ENCODE peak calls at places on chromosomes 11 and 22, in eight cellular contexts. I is neural progenitor cell; A is hippocampal formation; Z is iPS DF 19.7; D is hepatic stellate cell; B is NCI-H1105 treated with DMSO at 0.1 percent for 48 hours; G is stimulated activated CD4-positive, alpha-beta T cell treated with anti-CD3 and anti-CD28 coated beads, Interleukin-1b, Interleukin-23, amount 100 ng/mL, for 48 hours; V is NB4. J is an unnamed sample.

GRCh38 chr11:1921576-1922141 is 2.2 kb downstream of the TNNT3 start:
- DNase-seq in Z (no peak), A (no peak), D (no peak), B (no peak), G (no peak), I (peak), V (no peak), J (no peak)

GRCh38 chr11:70159612-70160570 is 43.2 kb upstream of the FADD start:
- DNase-seq in G (no peak), Z (no peak), A (no peak), I (no peak), B (no peak), D (no peak), V (no peak), J (no peak)

GRCh38 chr11:4459470-4459869 is 10.4 kb downstream of the OR52K2 start:
- DNase-seq in Z (no peak), G (no peak), I (no peak), D (no peak), B (no peak), V (peak), A (no peak), J (no peak)

GRCh38 chr22:19361501-19362103 is 69.9 kb downstream of the HIRA start:
- DNase-seq in B (no peak), V (peak), G (no peak), A (no peak), Z (no peak), I (no peak), D (no peak), J (no peak)

GRCh38 chr22:43622886-43623285 is 189.2 kb downstream of the EFCAB6 start:
- DNase-seq in A (no peak), Z (no peak), G (no peak), V (no peak), B (no peak), I (no peak), D (no peak), J (no peak)

GRCh38 chr22:29055192-29055830 is 6.3 kb downstream of the C22orf31 start:
- DNase-seq in D (no peak), A (no peak), Z (no peak), V (no peak), I (peak), B (no peak), G (no peak), J (no peak)

GRCh38 chr11:77174559-77174958 is 46.5 kb downstream of the MYO7A start:
- DNase-seq in A (no peak), I (no peak), Z (no peak), V (no peak), D (no peak), G (no peak), B (peak), J (no peak)

GRCh38 chr11:130070829-130071205 is 1.1 kb downstream of the APLP2 start:
- DNase-seq in I (peak), G (no peak), B (peak), V (peak), A (peak), D (peak), Z (no peak), J (no peak)

GRCh38 chr11:11409224-11409623 is 56.2 kb upstream of the CSNK2A3 start:
- DNase-seq in D (no peak), Z (no peak), V (no peak), I (no peak), A (no peak), G (no peak), B (no peak), J (no peak)

GRCh38 chr11:95695181-95695580 is 94.4 kb downstream of the FAM76B start:
- DNase-seq in A (no peak), V (no peak), B (no peak), G (no peak), D (no peak), Z (no peak), I (no peak), J (no peak)

GRCh38 chr22:27724706-27725105 is 76.8 kb downstream of the MN1 start:
- DNase-seq in V (no peak), D (no peak), B (no peak), A (no peak), I (no peak), Z (no peak), G (no peak), J (no peak)

GRCh38 chr11:134973801-134974200 is 561.8 kb upstream of the B3GAT1 start:
- DNase-seq in A (no peak), G (no peak), Z (no peak), D (no peak), B (no peak), V (no peak), I (no peak), J (no peak)

GRCh38 chr11:123251656-123252344 is 56.8 kb upstream of the CLMP start:
- DNase-seq in Z (no peak), A (no peak), D (no peak), G (no peak), B (no peak), I (no peak), V (no peak), J (no peak)

GRCh38 chr11:59225017-59225416 is 12.3 kb upstream of the MPEG1 start:
- DNase-seq in I (no peak), Z (no peak), D (no peak), A (no peak), G (no peak), V (no peak), B (no peak), J (no peak)

GRCh38 chr11:36361901-36362391 is 65.9 kb downstream of the PRR5L start:
- DNase-seq in V (no peak), B (no peak), Z (no peak), A (no peak), G (no peak), I (peak), D (peak), J (no peak)

GRCh38 chr22:46965552-46966494 is 203.4 kb downstream of the TBC1D22A start:
- DNase-seq in A (no peak), B (no peak), G (no peak), D (no peak), V (no peak), I (no peak), Z (no peak), J (no peak)

GRCh38 chr11:8905528-8906165 is 5.3 kb upstream of the AKIP1 start:
- DNase-seq in Z (no peak), I (no peak), G (no peak), A (no peak), V (peak), B (no peak), D (peak), J (no peak)

GRCh38 chr22:35458547-35459422 is 58.8 kb downstream of the MCM5 start:
- DNase-seq in I (peak), B (no peak), Z (no peak), D (no peak), V (no peak), A (no peak), G (no peak), J (no peak)

GRCh38 chr11:44047931-44048431 is at the start of gene ACCSL:
- DNase-seq in G (no peak), Z (no peak), A (no peak), V (peak), B (no peak), D (no peak), I (no peak), J (no peak)

GRCh38 chr11:1087961-1088926 is 13.6 kb downstream of the MUC2 start:
- DNase-seq in A (no peak), I (no peak), B (no peak), G (no peak), V (no peak), Z (no peak), D (no peak), J (no peak)

GRCh38 chr11:66218026-66218425 is 50.4 kb upstream of the RAB1B start:
- DNase-seq in A (no peak), V (no peak), D (no peak), I (no peak), Z (no peak), G (no peak), B (no peak), J (no peak)

GRCh38 chr11:126059238-126059761 is 3.4 kb downstream of the CDON start:
- DNase-seq in I (peak), G (no peak), B (no peak), Z (no peak), V (no peak), D (no peak), A (no peak), J (no peak)

GRCh38 chr22:26066534-26066933 is 102.7 kb upstream of the SEZ6L start:
- DNase-seq in V (no peak), A (peak), G (no peak), B (peak), I (peak), D (no peak), Z (peak), J (peak)

GRCh38 chr22:29767289-29768051 is at the start of gene UQCR10:
- DNase-seq in A (peak), D (peak), Z (peak), I (peak), V (peak), G (peak), B (peak), J (peak)

GRCh38 chr11:62392944-62393628 is 25.7 kb upstream of the SCGB1A1 start:
- DNase-seq in V (peak), Z (no peak), I (no peak), G (no peak), D (no peak), A (no peak), B (no peak), J (no peak)

GRCh38 chr11:121535122-121535796 is 82.5 kb upstream of the SORL1-AS1 start:
- DNase-seq in G (no peak), D (no peak), I (no peak), Z (no peak), B (peak), A (no peak), V (no peak), J (no peak)

GRCh38 chr11:66868082-66868725 is 11.3 kb downstream of the LRFN4 start:
- DNase-seq in I (no peak), G (no peak), A (no peak), Z (no peak), D (no peak), V (no peak), B (no peak), J (no peak)

GRCh38 chr11:83924987-83925542 is 638.9 kb upstream of the CCDC90B start:
- DNase-seq in V (no peak), G (no peak), B (no peak), Z (no peak), I (no peak), A (no peak), D (no peak), J (no peak)

GRCh38 chr11:103907548-103908455 is 128.6 kb upstream of the DDI1 start:
- DNase-seq in V (no peak), Z (no peak), I (no peak), B (no peak), A (no peak), G (no peak), D (no peak), J (no peak)